ENCODE peak calls at places on chromosomes 6 and 20, in five cellular contexts. One of them, this sample, is unnamed.
A peak's percentile ranks its signal among the peaks of the same experiment; 100 is the strongest.

GRCh38 chr6:1746919-1747460 is 137.3 kb downstream of the FOXC1 start:
- DNase-seq in dorsolateral prefrontal cortex: no peak
- DNase-seq in stimulated activated CD8-positive, alpha-beta memory T cell treated with anti-CD3 and anti-CD28 coated beads, Interleukin-7, amount 100 ng/mL, for 48 hours: no peak
- DNase-seq in epithelial cell of esophagus: no peak
- DNase-seq in bronchial epithelial cell: no peak
- DNase-seq in this sample: no peak

GRCh38 chr20:5080384-5080877 is 39.3 kb downstream of the PCNA start:
- DNase-seq in dorsolateral prefrontal cortex: no peak
- DNase-seq in stimulated activated CD8-positive, alpha-beta memory T cell treated with anti-CD3 and anti-CD28 coated beads, Interleukin-7, amount 100 ng/mL, for 48 hours: no peak
- DNase-seq in epithelial cell of esophagus: no peak
- DNase-seq in bronchial epithelial cell: no peak
- DNase-seq in this sample: no peak

GRCh38 chr6:148593130-148593812 is 153.6 kb upstream of the UST start:
- DNase-seq in dorsolateral prefrontal cortex: no peak
- DNase-seq in stimulated activated CD8-positive, alpha-beta memory T cell treated with anti-CD3 and anti-CD28 coated beads, Interleukin-7, amount 100 ng/mL, for 48 hours: no peak
- DNase-seq in epithelial cell of esophagus: no peak
- DNase-seq in bronchial epithelial cell: no peak
- DNase-seq in this sample: no peak

GRCh38 chr20:43528258-43528875 is 20.9 kb downstream of the L3MBTL1 start:
- DNase-seq in dorsolateral prefrontal cortex: no peak
- DNase-seq in stimulated activated CD8-positive, alpha-beta memory T cell treated with anti-CD3 and anti-CD28 coated beads, Interleukin-7, amount 100 ng/mL, for 48 hours: no peak
- DNase-seq in epithelial cell of esophagus: no peak
- DNase-seq in bronchial epithelial cell: no peak
- DNase-seq in this sample: no peak

GRCh38 chr20:59163641-59164530 is at the start of gene ZNF831:
- DNase-seq in dorsolateral prefrontal cortex: no peak
- DNase-seq in stimulated activated CD8-positive, alpha-beta memory T cell treated with anti-CD3 and anti-CD28 coated beads, Interleukin-7, amount 100 ng/mL, for 48 hours: no peak
- DNase-seq in epithelial cell of esophagus: no peak
- DNase-seq in bronchial epithelial cell: no peak
- DNase-seq in this sample: no peak

GRCh38 chr6:166955121-166955864 is 1.1 kb downstream of the RNASET2 start:
- DNase-seq in dorsolateral prefrontal cortex: no peak
- DNase-seq in stimulated activated CD8-positive, alpha-beta memory T cell treated with anti-CD3 and anti-CD28 coated beads, Interleukin-7, amount 100 ng/mL, for 48 hours: no peak
- DNase-seq in epithelial cell of esophagus: no peak
- DNase-seq in bronchial epithelial cell: no peak
- DNase-seq in this sample: no peak

GRCh38 chr20:47668313-47669156 is 116.7 kb downstream of the SULF2 start:
- DNase-seq in dorsolateral prefrontal cortex: no peak
- DNase-seq in stimulated activated CD8-positive, alpha-beta memory T cell treated with anti-CD3 and anti-CD28 coated beads, Interleukin-7, amount 100 ng/mL, for 48 hours: no peak
- DNase-seq in epithelial cell of esophagus: no peak
- DNase-seq in bronchial epithelial cell: no peak
- DNase-seq in this sample: no peak

GRCh38 chr20:64053841-64054661 is 4.6 kb upstream of the SOX18 start:
- DNase-seq in dorsolateral prefrontal cortex: no peak
- DNase-seq in stimulated activated CD8-positive, alpha-beta memory T cell treated with anti-CD3 and anti-CD28 coated beads, Interleukin-7, amount 100 ng/mL, for 48 hours: no peak
- DNase-seq in epithelial cell of esophagus: no peak
- DNase-seq in bronchial epithelial cell: no peak
- DNase-seq in this sample: no peak

GRCh38 chr6:170293881-170294755 is 3.2 kb upstream of the DLL1 start:
- DNase-seq in dorsolateral prefrontal cortex: no peak
- DNase-seq in stimulated activated CD8-positive, alpha-beta memory T cell treated with anti-CD3 and anti-CD28 coated beads, Interleukin-7, amount 100 ng/mL, for 48 hours: no peak
- DNase-seq in epithelial cell of esophagus: no peak
- DNase-seq in bronchial epithelial cell: no peak
- DNase-seq in this sample: no peak

GRCh38 chr6:165664553-165665383 is 1.7 kb upstream of the PDE10A start:
- DNase-seq in dorsolateral prefrontal cortex: no peak
- DNase-seq in stimulated activated CD8-positive, alpha-beta memory T cell treated with anti-CD3 and anti-CD28 coated beads, Interleukin-7, amount 100 ng/mL, for 48 hours: no peak
- DNase-seq in epithelial cell of esophagus: no peak
- DNase-seq in bronchial epithelial cell: no peak
- DNase-seq in this sample: no peak

GRCh38 chr6:154408906-154409500 is 52.4 kb upstream of the IPCEF1 start:
- DNase-seq in dorsolateral prefrontal cortex: peak; percentile 57
- DNase-seq in stimulated activated CD8-positive, alpha-beta memory T cell treated with anti-CD3 and anti-CD28 coated beads, Interleukin-7, amount 100 ng/mL, for 48 hours: no peak
- DNase-seq in epithelial cell of esophagus: peak; percentile 61
- DNase-seq in bronchial epithelial cell: peak; percentile 52
- DNase-seq in this sample: peak; percentile 20

GRCh38 chr6:119717942-119718341 is 368.4 kb upstream of the MAN1A1 start:
- DNase-seq in dorsolateral prefrontal cortex: no peak
- DNase-seq in stimulated activated CD8-positive, alpha-beta memory T cell treated with anti-CD3 and anti-CD28 coated beads, Interleukin-7, amount 100 ng/mL, for 48 hours: no peak
- DNase-seq in epithelial cell of esophagus: peak; percentile 64
- DNase-seq in bronchial epithelial cell: peak; percentile 68
- DNase-seq in this sample: no peak

GRCh38 chr20:58306421-58307261 is 2.9 kb upstream of the RAB22A start:
- DNase-seq in dorsolateral prefrontal cortex: no peak
- DNase-seq in stimulated activated CD8-positive, alpha-beta memory T cell treated with anti-CD3 and anti-CD28 coated beads, Interleukin-7, amount 100 ng/mL, for 48 hours: peak; percentile 52
- DNase-seq in epithelial cell of esophagus: peak; percentile 87
- DNase-seq in bronchial epithelial cell: peak; percentile 96
- DNase-seq in this sample: peak; percentile 6

GRCh38 chr20:39823239-39823638 is 861.1 kb downstream of the DHX35 start:
- DNase-seq in dorsolateral prefrontal cortex: no peak
- DNase-seq in stimulated activated CD8-positive, alpha-beta memory T cell treated with anti-CD3 and anti-CD28 coated beads, Interleukin-7, amount 100 ng/mL, for 48 hours: no peak
- DNase-seq in epithelial cell of esophagus: no peak
- DNase-seq in bronchial epithelial cell: no peak
- DNase-seq in this sample: no peak

GRCh38 chr6:140371360-140371870 is 997.0 kb upstream of the CITED2 start:
- DNase-seq in dorsolateral prefrontal cortex: no peak
- DNase-seq in stimulated activated CD8-positive, alpha-beta memory T cell treated with anti-CD3 and anti-CD28 coated beads, Interleukin-7, amount 100 ng/mL, for 48 hours: no peak
- DNase-seq in epithelial cell of esophagus: no peak
- DNase-seq in bronchial epithelial cell: no peak
- DNase-seq in this sample: no peak

GRCh38 chr6:75326557-75327258 is 42.1 kb upstream of the TMEM30A start:
- DNase-seq in dorsolateral prefrontal cortex: no peak
- DNase-seq in stimulated activated CD8-positive, alpha-beta memory T cell treated with anti-CD3 and anti-CD28 coated beads, Interleukin-7, amount 100 ng/mL, for 48 hours: no peak
- DNase-seq in epithelial cell of esophagus: peak; percentile 77
- DNase-seq in bronchial epithelial cell: peak; percentile 84
- DNase-seq in this sample: no peak

GRCh38 chr6:143958839-143959399 is 49.1 kb downstream of the PLAGL1 start:
- DNase-seq in dorsolateral prefrontal cortex: no peak
- DNase-seq in stimulated activated CD8-positive, alpha-beta memory T cell treated with anti-CD3 and anti-CD28 coated beads, Interleukin-7, amount 100 ng/mL, for 48 hours: no peak
- DNase-seq in epithelial cell of esophagus: no peak
- DNase-seq in bronchial epithelial cell: no peak
- DNase-seq in this sample: no peak

GRCh38 chr6:157563611-157564284 is 182.8 kb downstream of the ZDHHC14 start:
- DNase-seq in dorsolateral prefrontal cortex: no peak
- DNase-seq in stimulated activated CD8-positive, alpha-beta memory T cell treated with anti-CD3 and anti-CD28 coated beads, Interleukin-7, amount 100 ng/mL, for 48 hours: peak; percentile 5
- DNase-seq in epithelial cell of esophagus: no peak
- DNase-seq in bronchial epithelial cell: no peak
- DNase-seq in this sample: no peak

GRCh38 chr6:119308994-119309657 is 40.4 kb downstream of the MAN1A1 start:
- DNase-seq in dorsolateral prefrontal cortex: no peak
- DNase-seq in stimulated activated CD8-positive, alpha-beta memory T cell treated with anti-CD3 and anti-CD28 coated beads, Interleukin-7, amount 100 ng/mL, for 48 hours: no peak
- DNase-seq in epithelial cell of esophagus: no peak
- DNase-seq in bronchial epithelial cell: no peak
- DNase-seq in this sample: no peak

This sample was measured in hippocampal formation.